ENCODE peak calls at places on chromosomes 12 and 14, in five cellular contexts. One of them, this sample, is unnamed.

GRCh38 chr14:23478109-23478698 is 8.7 kb downstream of the NGDN start:
- DNase-seq in mucosa of descending colon: peak
- DNase-seq in GM10248: peak
- DNase-seq in lower lobe of right lung: peak
- DNase-seq in tibial nerve: peak
- DNase-seq in this sample: no peak

GRCh38 chr14:69238883-69239282 is 21.1 kb upstream of the GALNT16 start:
- DNase-seq in mucosa of descending colon: no peak
- DNase-seq in GM10248: no peak
- DNase-seq in lower lobe of right lung: no peak
- DNase-seq in tibial nerve: no peak
- DNase-seq in this sample: no peak

GRCh38 chr12:57893460-57894353 is 47.2 kb upstream of the CTDSP2 start:
- DNase-seq in mucosa of descending colon: peak
- DNase-seq in GM10248: no peak
- DNase-seq in lower lobe of right lung: peak
- DNase-seq in tibial nerve: peak
- DNase-seq in this sample: peak

GRCh38 chr14:80681651-80682050 is 259.9 kb downstream of the CEP128 start:
- DNase-seq in mucosa of descending colon: no peak
- DNase-seq in GM10248: no peak
- DNase-seq in lower lobe of right lung: no peak
- DNase-seq in tibial nerve: no peak
- DNase-seq in this sample: no peak

GRCh38 chr12:52209321-52209720 is 17.5 kb upstream of the KRT80 start:
- DNase-seq in mucosa of descending colon: peak
- DNase-seq in GM10248: no peak
- DNase-seq in lower lobe of right lung: peak
- DNase-seq in tibial nerve: no peak
- DNase-seq in this sample: no peak

GRCh38 chr14:94042433-94043091 is 16.4 kb downstream of the OTUB2 start:
- DNase-seq in mucosa of descending colon: peak
- DNase-seq in GM10248: no peak
- DNase-seq in lower lobe of right lung: no peak
- DNase-seq in tibial nerve: no peak
- DNase-seq in this sample: no peak

GRCh38 chr14:75254901-75255300 is 23.7 kb upstream of the FOS start:
- DNase-seq in mucosa of descending colon: peak
- DNase-seq in GM10248: no peak
- DNase-seq in lower lobe of right lung: no peak
- DNase-seq in tibial nerve: no peak
- DNase-seq in this sample: peak

GRCh38 chr14:72611506-72611905 is 282.4 kb downstream of the DPF3 start:
- DNase-seq in mucosa of descending colon: no peak
- DNase-seq in GM10248: no peak
- DNase-seq in lower lobe of right lung: no peak
- DNase-seq in tibial nerve: no peak
- DNase-seq in this sample: peak

GRCh38 chr14:41606249-41607118 is at the start of gene LRFN5:
- DNase-seq in mucosa of descending colon: no peak
- DNase-seq in GM10248: no peak
- DNase-seq in lower lobe of right lung: no peak
- DNase-seq in tibial nerve: no peak
- DNase-seq in this sample: peak

GRCh38 chr14:95686935-95687334 is 709 bp downstream of the TCL1B start:
- DNase-seq in mucosa of descending colon: no peak
- DNase-seq in GM10248: no peak
- DNase-seq in lower lobe of right lung: no peak
- DNase-seq in tibial nerve: no peak
- DNase-seq in this sample: no peak

GRCh38 chr12:51391047-51391837 is at the start of gene GALNT6:
- DNase-seq in mucosa of descending colon: peak
- DNase-seq in GM10248: peak
- DNase-seq in lower lobe of right lung: peak
- DNase-seq in tibial nerve: no peak
- DNase-seq in this sample: peak

GRCh38 chr14:64387232-64387737 is 868 bp upstream of the MTHFD1 start:
- DNase-seq in mucosa of descending colon: no peak
- DNase-seq in GM10248: no peak
- DNase-seq in lower lobe of right lung: no peak
- DNase-seq in tibial nerve: peak
- DNase-seq in this sample: no peak

GRCh38 chr12:132030367-132031038 is 80.8 kb downstream of the EP400 start:
- DNase-seq in mucosa of descending colon: no peak
- DNase-seq in GM10248: no peak
- DNase-seq in lower lobe of right lung: no peak
- DNase-seq in tibial nerve: no peak
- DNase-seq in this sample: no peak

GRCh38 chr12:28569698-28570411 is 379.6 kb downstream of the CCDC91 start:
- DNase-seq in mucosa of descending colon: no peak
- DNase-seq in GM10248: no peak
- DNase-seq in lower lobe of right lung: no peak
- DNase-seq in tibial nerve: peak
- DNase-seq in this sample: no peak

GRCh38 chr14:56808314-56809201 is 1.7 kb downstream of the OTX2 start:
- DNase-seq in mucosa of descending colon: no peak
- DNase-seq in GM10248: no peak
- DNase-seq in lower lobe of right lung: no peak
- DNase-seq in tibial nerve: no peak
- DNase-seq in this sample: peak

GRCh38 chr12:132343294-132343972 is 14.0 kb upstream of the GALNT9 start:
- DNase-seq in mucosa of descending colon: no peak
- DNase-seq in GM10248: no peak
- DNase-seq in lower lobe of right lung: no peak
- DNase-seq in tibial nerve: no peak
- DNase-seq in this sample: no peak

GRCh38 chr12:75853621-75854020 is 178.0 kb downstream of the PHLDA1 start:
- DNase-seq in mucosa of descending colon: no peak
- DNase-seq in GM10248: no peak
- DNase-seq in lower lobe of right lung: no peak
- DNase-seq in tibial nerve: no peak
- DNase-seq in this sample: no peak

GRCh38 chr12:49358548-49359141 is 8.6 kb upstream of the SPATS2 start:
- DNase-seq in mucosa of descending colon: no peak
- DNase-seq in GM10248: peak
- DNase-seq in lower lobe of right lung: no peak
- DNase-seq in tibial nerve: peak
- DNase-seq in this sample: peak

GRCh38 chr14:58026219-58026618 is 125.8 kb downstream of the ARMH4 start:
- DNase-seq in mucosa of descending colon: no peak
- DNase-seq in GM10248: no peak
- DNase-seq in lower lobe of right lung: no peak
- DNase-seq in tibial nerve: no peak
- DNase-seq in this sample: no peak

GRCh38 chr14:81517798-81518398 is 15.8 kb downstream of the SEL1L start:
- DNase-seq in mucosa of descending colon: no peak
- DNase-seq in GM10248: no peak
- DNase-seq in lower lobe of right lung: peak
- DNase-seq in tibial nerve: no peak
- DNase-seq in this sample: no peak

GRCh38 chr12:12210983-12211382 is 55.9 kb downstream of the LRP6 start:
- DNase-seq in mucosa of descending colon: no peak
- DNase-seq in GM10248: no peak
- DNase-seq in lower lobe of right lung: no peak
- DNase-seq in tibial nerve: no peak
- DNase-seq in this sample: no peak

GRCh38 chr12:114691196-114691595 is 7.2 kb upstream of the TBX3 start:
- DNase-seq in mucosa of descending colon: no peak
- DNase-seq in GM10248: no peak
- DNase-seq in lower lobe of right lung: no peak
- DNase-seq in tibial nerve: no peak
- DNase-seq in this sample: no peak

GRCh38 chr12:58922849-58923248 is 2.5 kb upstream of the LRIG3 start:
- DNase-seq in mucosa of descending colon: no peak
- DNase-seq in GM10248: no peak
- DNase-seq in lower lobe of right lung: no peak
- DNase-seq in tibial nerve: no peak
- DNase-seq in this sample: no peak

GRCh38 chr14:78074546-78074945 is 95.6 kb upstream of the NRXN3 start:
- DNase-seq in mucosa of descending colon: no peak
- DNase-seq in GM10248: no peak
- DNase-seq in lower lobe of right lung: no peak
- DNase-seq in tibial nerve: no peak
- DNase-seq in this sample: no peak

GRCh38 chr12:5176058-5176457 is 132.4 kb downstream of the KCNA5 start:
- DNase-seq in mucosa of descending colon: no peak
- DNase-seq in GM10248: no peak
- DNase-seq in lower lobe of right lung: no peak
- DNase-seq in tibial nerve: no peak
- DNase-seq in this sample: no peak

GRCh38 chr14:61270714-61271113 is 10.4 kb downstream of the TMEM30B start:
- DNase-seq in mucosa of descending colon: no peak
- DNase-seq in GM10248: no peak
- DNase-seq in lower lobe of right lung: no peak
- DNase-seq in tibial nerve: no peak
- DNase-seq in this sample: no peak

GRCh38 chr12:77324416-77324762 is 259.0 kb upstream of the E2F7 start:
- DNase-seq in mucosa of descending colon: no peak
- DNase-seq in GM10248: no peak
- DNase-seq in lower lobe of right lung: no peak
- DNase-seq in tibial nerve: no peak
- DNase-seq in this sample: no peak

GRCh38 chr12:101695698-101696097 is 1.7 kb upstream of the CHPT1 start:
- DNase-seq in mucosa of descending colon: no peak
- DNase-seq in GM10248: no peak
- DNase-seq in lower lobe of right lung: no peak
- DNase-seq in tibial nerve: no peak
- DNase-seq in this sample: no peak

GRCh38 chr12:94805749-94806148 is 155.4 kb upstream of the TMCC3 start:
- DNase-seq in mucosa of descending colon: no peak
- DNase-seq in GM10248: no peak
- DNase-seq in lower lobe of right lung: no peak
- DNase-seq in tibial nerve: no peak
- DNase-seq in this sample: no peak

GRCh38 chr14:23149745-23150144 is 30.7 kb upstream of the CEBPE start:
- DNase-seq in mucosa of descending colon: no peak
- DNase-seq in GM10248: no peak
- DNase-seq in lower lobe of right lung: no peak
- DNase-seq in tibial nerve: no peak
- DNase-seq in this sample: no peak

GRCh38 chr12:110778801-110779577 is 36.3 kb upstream of the PPP1CC start:
- DNase-seq in mucosa of descending colon: no peak
- DNase-seq in GM10248: no peak
- DNase-seq in lower lobe of right lung: no peak
- DNase-seq in tibial nerve: no peak
- DNase-seq in this sample: no peak

GRCh38 chr12:553216-554000 is 93.7 kb downstream of the B4GALNT3 start:
- DNase-seq in mucosa of descending colon: peak
- DNase-seq in GM10248: no peak
- DNase-seq in lower lobe of right lung: no peak
- DNase-seq in tibial nerve: no peak
- DNase-seq in this sample: no peak

GRCh38 chr12:15772405-15773018 is 16.7 kb downstream of the EPS8 start:
- DNase-seq in mucosa of descending colon: no peak
- DNase-seq in GM10248: no peak
- DNase-seq in lower lobe of right lung: no peak
- DNase-seq in tibial nerve: no peak
- DNase-seq in this sample: no peak
- TF ChIP-seq CTCF in mucosa of descending colon: peak
- TF ChIP-seq CTCF in GM10248: peak
- TF ChIP-seq CTCF in lower lobe of right lung: peak
- TF ChIP-seq CTCF in tibial nerve: no peak
- TF ChIP-seq CTCF in this sample: peak

GRCh38 chr14:34539407-34540180 is at the start of gene EAPP:
- DNase-seq in mucosa of descending colon: peak
- DNase-seq in GM10248: peak
- DNase-seq in lower lobe of right lung: peak
- DNase-seq in tibial nerve: peak
- DNase-seq in this sample: peak
- TF ChIP-seq CTCF in mucosa of descending colon: no peak
- TF ChIP-seq CTCF in GM10248: no peak
- TF ChIP-seq CTCF in lower lobe of right lung: peak
- TF ChIP-seq CTCF in tibial nerve: no peak
- TF ChIP-seq CTCF in this sample: no peak

GRCh38 chr14:21902561-21903199 is 229.1 kb upstream of the OR4E1 start:
- DNase-seq in mucosa of descending colon: peak
- DNase-seq in GM10248: no peak
- DNase-seq in lower lobe of right lung: no peak
- DNase-seq in tibial nerve: no peak
- DNase-seq in this sample: peak
- TF ChIP-seq CTCF in mucosa of descending colon: no peak
- TF ChIP-seq CTCF in GM10248: peak
- TF ChIP-seq CTCF in lower lobe of right lung: no peak
- TF ChIP-seq CTCF in tibial nerve: no peak
- TF ChIP-seq CTCF in this sample: peak

GRCh38 chr12:116759783-116760581 is 21.9 kb downstream of the RNFT2 start:
- DNase-seq in mucosa of descending colon: peak
- DNase-seq in GM10248: no peak
- DNase-seq in lower lobe of right lung: no peak
- DNase-seq in tibial nerve: no peak
- DNase-seq in this sample: peak
- TF ChIP-seq CTCF in mucosa of descending colon: no peak
- TF ChIP-seq CTCF in GM10248: no peak
- TF ChIP-seq CTCF in lower lobe of right lung: no peak
- TF ChIP-seq CTCF in tibial nerve: no peak
- TF ChIP-seq CTCF in this sample: peak

DNA sequence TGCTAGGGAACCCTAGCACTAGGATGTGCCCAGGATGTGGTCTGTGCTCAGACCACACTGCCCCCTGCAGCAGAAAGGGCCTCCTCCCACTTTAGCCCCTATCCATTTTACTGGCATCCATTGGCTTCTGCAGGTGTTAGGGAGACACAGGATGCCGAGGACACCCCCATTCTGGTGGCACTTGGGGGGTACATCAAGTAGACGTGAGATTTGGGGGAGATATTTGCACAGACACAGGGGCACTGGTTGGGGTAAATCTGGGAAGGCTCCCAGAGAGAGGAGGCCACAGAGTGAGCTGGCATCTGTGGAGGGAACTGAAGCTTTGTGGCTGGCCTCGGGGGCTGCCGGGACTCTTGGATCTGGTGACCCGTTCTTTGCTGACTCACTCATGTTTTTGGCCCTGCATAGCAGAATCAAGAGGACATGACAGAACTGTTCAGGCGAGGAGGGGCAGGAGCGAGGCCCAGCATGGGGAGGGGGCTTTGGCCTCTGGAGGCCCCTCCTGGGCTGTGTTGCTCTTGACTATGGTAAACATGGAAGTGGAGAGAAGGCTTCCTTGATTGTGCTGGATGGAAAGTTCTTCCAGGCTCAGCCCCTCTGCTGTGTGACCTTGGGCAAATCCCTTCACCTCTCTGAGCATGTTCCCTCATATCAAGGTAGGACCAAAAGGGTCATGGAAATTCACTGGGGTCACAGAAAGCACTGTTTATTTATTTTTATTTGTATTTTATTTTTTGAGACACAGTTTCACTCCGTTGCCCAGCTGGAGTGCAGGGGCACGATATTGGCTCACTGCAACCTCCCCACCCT is 1.8 kb downstream of the PLBD2 start:
- DNase-seq in mucosa of descending colon: no peak
- DNase-seq in GM10248: no peak
- DNase-seq in lower lobe of right lung: no peak
- DNase-seq in tibial nerve: no peak
- DNase-seq in this sample: no peak
- TF ChIP-seq CTCF in mucosa of descending colon: no peak
- TF ChIP-seq CTCF in GM10248: no peak
- TF ChIP-seq CTCF in lower lobe of right lung: no peak
- TF ChIP-seq CTCF in tibial nerve: no peak
- TF ChIP-seq CTCF in this sample: peak